ENCODE peak calls at places on chromosomes 16 and 17, in four cellular contexts. B is progenitor cell of endocrine pancreas, D is left ventricle myocardium superior, E is RWPE1. P is an unnamed sample.

GRCh38 chr17:50270430-50271172 is 3.7 kb upstream of the TMEM92 start:
- DNase-seq in B (no peak), D (peak), E (no peak), P (peak)

GRCh38 chr16:66361604-66362135 is 4.8 kb upstream of the CDH5 start:
- DNase-seq in B (no peak), D (no peak), E (no peak), P (no peak)

GRCh38 chr16:89331371-89332109 is 114.0 kb downstream of the ZNF778 start:
- DNase-seq in B (no peak), D (no peak), E (no peak), P (no peak)

GRCh38 chr17:50475362-50475761 is 3.3 kb upstream of the RSAD1 start:
- DNase-seq in B (no peak), D (no peak), E (no peak), P (no peak)

GRCh38 chr17:73693016-73693545 is 48.8 kb upstream of the SDK2 start:
- DNase-seq in B (no peak), D (no peak), E (no peak), P (no peak)

GRCh38 chr16:17266606-17267313 is 204.0 kb downstream of the XYLT1 start:
- DNase-seq in B (no peak), D (no peak), E (no peak), P (peak)

GRCh38 chr16:19595043-19595767 is 39.7 kb downstream of the VPS35L start:
- DNase-seq in B (no peak), D (peak), E (peak), P (peak)

GRCh38 chr16:62549875-62550274 is 513.6 kb upstream of the CDH8 start:
- DNase-seq in B (no peak), D (no peak), E (no peak), P (no peak)

GRCh38 chr16:71501562-71501961 is 12.4 kb upstream of the ZNF19 start:
- DNase-seq in B (no peak), D (no peak), E (no peak), P (no peak)

GRCh38 chr16:4936181-4936990 is 562 bp downstream of the PPL start:
- DNase-seq in B (peak), D (peak), E (peak), P (peak)

GRCh38 chr16:77499373-77500285 is 64.8 kb upstream of the ADAMTS18 start:
- DNase-seq in B (no peak), D (peak), E (no peak), P (no peak)

GRCh38 chr17:57551321-57552079 is 193.6 kb downstream of the CCDC182 start:
- DNase-seq in B (no peak), D (no peak), E (no peak), P (no peak)